ENCODE peak calls at places on chromosomes 4 and X, in nine cellular contexts. One of them, this sample, is unnamed.
A peak's percentile ranks its signal among the peaks of the same experiment; 100 is the strongest.

GRCh38 chr4:46894841-46895240 is 14.2 kb downstream of the COX7B2 start:
- DNase-seq in cerebellar cortex: no peak
- DNase-seq in posterior cingulate gyrus: no peak
- DNase-seq in chondrocyte: no peak
- DNase-seq in effector memory CD4-positive, alpha-beta T cell: no peak
- DNase-seq in body of pancreas: peak; percentile 12
- DNase-seq in left lung: no peak
- DNase-seq in frontal cortex: no peak
- DNase-seq in amygdala: no peak
- DNase-seq in this sample: no peak

GRCh38 chr4:138217567-138217966 is 24.6 kb downstream of the SLC7A11 start:
- DNase-seq in effector memory CD4-positive, alpha-beta T cell: no peak
- DNase-seq in amygdala: peak; percentile 15
- DNase-seq in left lung: no peak
- DNase-seq in frontal cortex: no peak
- DNase-seq in chondrocyte: no peak
- DNase-seq in posterior cingulate gyrus: no peak
- DNase-seq in body of pancreas: no peak
- DNase-seq in cerebellar cortex: peak; percentile 19
- DNase-seq in this sample: no peak

GRCh38 chr4:69888336-69888735 is 28.4 kb upstream of the SULT1E1 start:
- DNase-seq in amygdala: no peak
- DNase-seq in frontal cortex: no peak
- DNase-seq in posterior cingulate gyrus: no peak
- DNase-seq in left lung: no peak
- DNase-seq in chondrocyte: no peak
- DNase-seq in body of pancreas: no peak
- DNase-seq in effector memory CD4-positive, alpha-beta T cell: no peak
- DNase-seq in cerebellar cortex: no peak
- DNase-seq in this sample: no peak

GRCh38 chrX:41705680-41706374 is 17.1 kb downstream of the GPR34 start:
- DNase-seq in chondrocyte: no peak
- DNase-seq in body of pancreas: no peak
- DNase-seq in posterior cingulate gyrus: no peak
- DNase-seq in left lung: no peak
- DNase-seq in cerebellar cortex: no peak
- DNase-seq in amygdala: no peak
- DNase-seq in frontal cortex: no peak
- DNase-seq in effector memory CD4-positive, alpha-beta T cell: no peak
- DNase-seq in this sample: no peak

GRCh38 chr4:124711469-124712416 is 789 bp downstream of the ANKRD50 start:
- DNase-seq in posterior cingulate gyrus: peak; percentile 46
- DNase-seq in body of pancreas: peak; percentile 44
- DNase-seq in frontal cortex: peak; percentile 47
- DNase-seq in cerebellar cortex: peak; percentile 70
- DNase-seq in chondrocyte: peak; percentile 96
- DNase-seq in left lung: peak; percentile 76
- DNase-seq in amygdala: peak; percentile 59
- DNase-seq in effector memory CD4-positive, alpha-beta T cell: peak; percentile 7
- DNase-seq in this sample: peak; percentile 82

GRCh38 chrX:140504371-140505324 is at the start of gene SOX3:
- DNase-seq in chondrocyte: no peak
- DNase-seq in body of pancreas: no peak
- DNase-seq in posterior cingulate gyrus: no peak
- DNase-seq in amygdala: no peak
- DNase-seq in left lung: no peak
- DNase-seq in frontal cortex: no peak
- DNase-seq in effector memory CD4-positive, alpha-beta T cell: no peak
- DNase-seq in cerebellar cortex: no peak
- DNase-seq in this sample: no peak

GRCh38 chrX:134933911-134934310 is 56.9 kb upstream of the SMIM10 start:
- DNase-seq in amygdala: no peak
- DNase-seq in left lung: no peak
- DNase-seq in cerebellar cortex: peak; percentile 33
- DNase-seq in effector memory CD4-positive, alpha-beta T cell: no peak
- DNase-seq in chondrocyte: no peak
- DNase-seq in posterior cingulate gyrus: no peak
- DNase-seq in frontal cortex: no peak
- DNase-seq in body of pancreas: no peak
- DNase-seq in this sample: no peak

GRCh38 chrX:118495061-118495921 is at the start of gene DOCK11:
- DNase-seq in cerebellar cortex: peak; percentile 37
- DNase-seq in frontal cortex: peak; percentile 60
- DNase-seq in left lung: peak; percentile 89
- DNase-seq in amygdala: peak; percentile 66
- DNase-seq in posterior cingulate gyrus: peak; percentile 51
- DNase-seq in chondrocyte: peak; percentile 89
- DNase-seq in body of pancreas: peak; percentile 43
- DNase-seq in effector memory CD4-positive, alpha-beta T cell: peak; percentile 74
- DNase-seq in this sample: peak; percentile 92

GRCh38 chr4:20829958-20830357 is 129.7 kb downstream of the PACRGL start:
- DNase-seq in posterior cingulate gyrus: no peak
- DNase-seq in left lung: no peak
- DNase-seq in frontal cortex: no peak
- DNase-seq in effector memory CD4-positive, alpha-beta T cell: no peak
- DNase-seq in chondrocyte: no peak
- DNase-seq in cerebellar cortex: no peak
- DNase-seq in body of pancreas: no peak
- DNase-seq in amygdala: no peak
- DNase-seq in this sample: no peak

GRCh38 chrX:140928739-140929138 is 73.7 kb upstream of the SPANXB1 start:
- DNase-seq in cerebellar cortex: no peak
- DNase-seq in body of pancreas: no peak
- DNase-seq in chondrocyte: no peak
- DNase-seq in left lung: no peak
- DNase-seq in posterior cingulate gyrus: no peak
- DNase-seq in frontal cortex: no peak
- DNase-seq in amygdala: no peak
- DNase-seq in effector memory CD4-positive, alpha-beta T cell: no peak
- DNase-seq in this sample: no peak

GRCh38 chr4:8682725-8683124 is 90.2 kb downstream of the CPZ start:
- DNase-seq in chondrocyte: no peak
- DNase-seq in posterior cingulate gyrus: no peak
- DNase-seq in effector memory CD4-positive, alpha-beta T cell: no peak
- DNase-seq in left lung: no peak
- DNase-seq in amygdala: no peak
- DNase-seq in body of pancreas: no peak
- DNase-seq in frontal cortex: no peak
- DNase-seq in cerebellar cortex: no peak
- DNase-seq in this sample: no peak

GRCh38 chr4:8838296-8838695 is 33.3 kb downstream of the HMX1 start:
- DNase-seq in posterior cingulate gyrus: no peak
- DNase-seq in amygdala: no peak
- DNase-seq in cerebellar cortex: no peak
- DNase-seq in effector memory CD4-positive, alpha-beta T cell: no peak
- DNase-seq in body of pancreas: no peak
- DNase-seq in chondrocyte: peak; percentile 32
- DNase-seq in left lung: no peak
- DNase-seq in frontal cortex: no peak
- DNase-seq in this sample: no peak

GRCh38 chrX:367866-368265 is 18.8 kb downstream of the PPP2R3B start:
- DNase-seq in frontal cortex: no peak
- DNase-seq in cerebellar cortex: no peak
- DNase-seq in chondrocyte: peak; percentile 67
- DNase-seq in left lung: no peak
- DNase-seq in posterior cingulate gyrus: no peak
- DNase-seq in effector memory CD4-positive, alpha-beta T cell: no peak
- DNase-seq in amygdala: no peak
- DNase-seq in body of pancreas: no peak
- DNase-seq in this sample: no peak

GRCh38 chr4:55758081-55758480 is 61.5 kb upstream of the EXOC1L start:
- DNase-seq in chondrocyte: no peak
- DNase-seq in cerebellar cortex: no peak
- DNase-seq in frontal cortex: no peak
- DNase-seq in amygdala: no peak
- DNase-seq in posterior cingulate gyrus: no peak
- DNase-seq in left lung: no peak
- DNase-seq in body of pancreas: no peak
- DNase-seq in effector memory CD4-positive, alpha-beta T cell: no peak
- DNase-seq in this sample: no peak

This sample was measured in aorta.